ENCODE peak calls at places on chromosomes 12 and 14, in four cellular contexts. N is esophagus squamous epithelium, U is stomach, M is fibroblast of lung. I is an unnamed sample.

GRCh38 chr14:105152794-105153241 is 15.8 kb downstream of the JAG2 start:
- DNase-seq in U (no peak), M (no peak), N (no peak), I (no peak)

GRCh38 chr12:94152292-94153083 is 4.1 kb downstream of the PLXNC1 start:
- DNase-seq in M (no peak), N (no peak), U (no peak), I (no peak)

GRCh38 chr14:38623661-38624060 is 367.8 kb upstream of the CLEC14A start:
- DNase-seq in N (no peak), M (peak; percentile 15), U (no peak), I (no peak)

GRCh38 chr12:98948566-98948965 is 303.5 kb downstream of the APAF1 start:
- DNase-seq in N (no peak), M (no peak), U (no peak), I (no peak)

GRCh38 chr12:58313091-58313855 is 371.9 kb downstream of the ATP23 start:
- DNase-seq in U (no peak), N (no peak), M (peak; percentile 94), I (no peak)

GRCh38 chr12:116774020-116774419 is 35.9 kb downstream of the RNFT2 start:
- DNase-seq in N (no peak), U (no peak), M (no peak), I (no peak)

GRCh38 chr14:83294941-83295340 is 1761.3 kb upstream of the SEL1L start:
- DNase-seq in N (no peak), M (peak; percentile 32), U (no peak), I (no peak)

GRCh38 chr14:54674342-54674741 is 107.4 kb downstream of the SAMD4A start:
- DNase-seq in N (no peak), U (no peak), M (no peak), I (no peak)

GRCh38 chr12:131122631-131123030 is 168.9 kb downstream of the ADGRD1 start:
- DNase-seq in U (no peak), M (no peak), N (no peak), I (no peak)

DNA sequence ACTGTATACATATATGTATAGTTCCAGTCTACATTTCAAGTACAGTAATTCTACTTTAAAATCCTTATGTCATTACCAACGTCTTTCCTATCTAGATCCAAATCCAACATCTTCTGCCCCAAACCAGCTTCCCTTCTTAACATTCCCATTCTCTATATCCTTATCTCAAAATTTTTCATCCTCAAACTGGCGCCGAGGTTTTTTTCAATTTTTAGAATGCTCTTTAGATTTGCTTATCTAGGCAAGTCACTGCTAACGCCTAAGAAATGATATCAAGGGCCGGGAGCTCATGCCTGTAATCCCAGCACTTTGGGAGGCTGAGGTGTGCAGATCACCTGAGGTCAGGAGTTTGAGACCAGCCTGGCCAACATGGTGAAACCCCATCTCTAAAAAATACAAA is 48.3 kb downstream of the RIMKLB start:
- DNase-seq in M (no peak), N (no peak), U (no peak), I (no peak)
- H3K4me3 ChIP-seq in M (no peak overlapping the region), N (no peak overlapping the region), U (no peak overlapping the region), I (no peak overlapping the region)

GRCh38 chr12:90831712-90832111 is 123.3 kb downstream of the CCER1 start:
- DNase-seq in U (no peak), N (no peak), M (no peak), I (no peak)
- H3K36me3 ChIP-seq in U (no peaks in the 10 kb centered on the region), N (no peaks in the 10 kb centered on the region), M (no peaks in the 10 kb centered on the region), I (no peaks in the 10 kb centered on the region)

DNA sequence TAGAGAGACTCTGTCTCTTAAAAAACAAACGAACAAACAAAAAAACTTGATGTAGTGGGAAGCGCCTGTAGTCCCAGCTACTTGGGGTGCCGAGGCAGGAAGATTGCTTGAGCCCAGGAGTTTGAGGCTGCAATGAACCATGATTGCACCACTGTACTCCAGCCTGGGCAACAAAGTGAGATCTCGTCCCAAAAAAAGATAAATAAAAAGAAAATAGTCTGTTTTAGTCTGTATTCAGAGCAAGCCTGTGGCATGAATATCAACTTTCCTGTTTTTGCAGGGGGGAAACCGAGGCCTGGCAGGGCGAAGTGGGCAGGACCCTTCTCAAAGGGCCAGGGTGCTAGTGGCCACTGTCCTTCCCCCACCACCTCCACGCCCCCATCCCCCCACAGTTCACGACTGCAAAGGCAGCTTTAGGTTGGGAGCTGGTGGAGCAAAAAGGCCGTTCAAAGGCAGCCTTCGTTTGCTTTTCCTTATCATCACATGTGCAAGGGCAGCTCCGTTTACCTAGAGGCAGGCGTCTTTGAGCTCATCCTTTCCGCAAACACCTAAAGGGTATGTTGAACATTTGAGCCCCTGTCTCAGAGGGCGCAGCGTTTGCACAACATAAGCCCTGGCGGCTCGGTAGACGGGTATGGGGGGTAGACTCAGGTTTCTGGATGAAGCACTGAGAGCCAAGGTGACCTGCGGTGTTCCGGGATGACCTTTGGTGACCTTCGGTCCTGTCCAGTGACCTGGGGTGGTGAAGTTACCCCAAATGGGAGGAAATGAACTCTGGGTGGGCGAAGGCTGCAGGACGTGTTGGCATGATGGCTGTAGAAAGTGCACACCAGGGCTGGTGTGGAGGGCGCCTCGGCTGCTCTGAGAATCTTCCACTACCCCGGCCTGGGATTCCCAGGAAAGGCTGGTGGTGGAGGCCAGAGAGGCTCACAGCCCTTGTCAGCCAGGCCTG is 8.7 kb upstream of the MEG3 start:
- DNase-seq in N (no peak), M (no peak), U (no peak), I (no peak)
- H3K27ac ChIP-seq in N (no peak overlapping the region), M (no peak overlapping the region), U (no peak overlapping the region), I (no peak overlapping the region)

GRCh38 chr14:67819563-67820411 is at the start of gene RAD51B:
- DNase-seq in M (peak; percentile 76), U (peak; percentile 90), N (peak; percentile 44), I (peak; percentile 86)

GRCh38 chr14:67821121-67821520 is 1.5 kb downstream of the RAD51B start:
- DNase-seq in M (no peak), N (no peak), U (no peak), I (no peak)

GRCh38 chr14:67816326-67817009 is at the start of gene ZFYVE26:
- DNase-seq in M (peak; percentile 94), N (peak; percentile 68), U (peak; percentile 92), I (peak; percentile 93)

GRCh38 chr14:67817750-67818438 is 1.5 kb upstream of the ZFYVE26 start:
- DNase-seq in N (no peak), U (no peak), M (no peak), I (no peak)

DNA sequence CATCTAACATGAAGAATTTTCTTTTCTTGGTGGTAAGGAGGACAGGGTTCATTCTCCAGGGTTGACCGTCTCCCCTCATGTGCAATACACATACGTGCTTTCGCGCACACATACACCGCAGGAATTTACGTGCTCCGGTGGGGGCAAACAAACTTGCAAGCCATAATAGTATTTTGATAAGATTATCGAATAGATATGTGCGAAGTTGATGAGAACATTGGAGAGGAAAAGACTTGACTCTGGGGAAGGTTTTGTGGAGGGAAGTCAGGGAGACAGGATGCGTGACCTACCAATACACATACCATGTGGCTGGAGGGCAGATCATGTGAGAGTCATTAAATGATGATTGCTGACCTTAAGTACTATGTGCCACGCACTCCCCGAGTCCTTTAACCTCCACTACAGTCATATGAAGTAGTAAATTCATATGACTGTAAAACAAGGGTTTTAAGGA is 876 bp downstream of the RAD51B start:
- DNase-seq in N (no peak), U (no peak), M (peak; percentile 16), I (no peak)
- H3K4me3 ChIP-seq in N (peak overlapping the region; percentile 81), U (peak overlapping the region; percentile 89), M (peak overlapping the region; percentile 99), I (peak overlapping the region; percentile 91)

DNA sequence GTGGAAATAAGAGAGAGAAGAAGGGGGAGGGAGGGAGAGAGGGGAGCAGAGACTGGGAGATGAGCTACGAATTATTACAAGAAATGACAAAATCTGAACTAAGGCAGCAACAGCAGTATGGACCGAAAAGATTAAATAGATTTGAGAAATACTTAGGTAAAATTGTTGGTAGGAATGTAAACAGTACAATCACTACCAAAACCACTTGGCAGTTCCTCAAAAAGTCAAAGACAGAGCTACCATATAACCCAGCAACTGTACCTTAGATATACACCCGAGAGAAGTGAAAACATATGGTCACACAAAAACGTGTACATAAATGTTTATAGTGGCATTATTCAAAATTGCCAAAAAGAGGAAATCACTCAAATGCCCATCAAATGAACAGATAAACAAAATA is 14.1 kb downstream of the KRAS start:
- DNase-seq in M (peak; percentile 19), N (no peak), U (no peak), I (no peak)
- H3K36me3 ChIP-seq in M (peaks cover 3% of the 10 kb centered on the region), N (no peaks in the 10 kb centered on the region), U (peaks cover 48% of the 10 kb centered on the region), I (peaks cover 25% of the 10 kb centered on the region)

DNA sequence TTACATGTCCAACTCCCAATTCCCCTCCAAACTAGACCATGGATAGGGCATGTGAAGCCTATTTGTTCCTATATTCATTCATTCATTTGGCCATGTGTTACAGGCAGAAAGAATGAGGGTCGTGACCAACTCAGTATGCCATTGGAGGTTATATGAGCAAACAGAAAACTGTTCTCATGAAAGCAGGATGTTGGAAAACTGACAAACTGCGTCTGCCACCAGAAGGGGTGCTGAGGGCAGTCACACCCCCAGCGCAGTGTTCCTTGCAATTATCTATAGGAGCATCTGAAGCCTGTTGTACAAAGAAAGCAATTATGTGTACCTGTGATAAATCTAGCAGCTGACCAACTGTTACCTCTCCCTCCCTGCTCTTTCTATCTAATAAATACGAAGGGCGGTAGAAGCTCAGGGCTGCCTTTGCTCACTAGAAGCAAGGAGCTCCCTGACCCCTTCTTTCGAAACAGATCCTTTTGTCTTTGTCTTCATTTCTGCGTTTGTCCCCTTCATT is 21.1 kb downstream of the ENTPD5 start:
- DNase-seq in M (no peak), N (no peak), U (no peak), I (no peak)
- H3K27ac ChIP-seq in M (no peak overlapping the region), N (peak overlapping the region; percentile 29), U (no peak overlapping the region), I (no peak overlapping the region)

GRCh38 chr14:76268013-76268376 is 107.9 kb upstream of the ESRRB start:
- DNase-seq in N (no peak), U (no peak), M (no peak), I (no peak)
- H3K4me3 ChIP-seq in N (peak overlapping the region; percentile 59), U (peak overlapping the region; percentile 44), M (peak overlapping the region; percentile 64), I (peak overlapping the region; percentile 1)

DNA sequence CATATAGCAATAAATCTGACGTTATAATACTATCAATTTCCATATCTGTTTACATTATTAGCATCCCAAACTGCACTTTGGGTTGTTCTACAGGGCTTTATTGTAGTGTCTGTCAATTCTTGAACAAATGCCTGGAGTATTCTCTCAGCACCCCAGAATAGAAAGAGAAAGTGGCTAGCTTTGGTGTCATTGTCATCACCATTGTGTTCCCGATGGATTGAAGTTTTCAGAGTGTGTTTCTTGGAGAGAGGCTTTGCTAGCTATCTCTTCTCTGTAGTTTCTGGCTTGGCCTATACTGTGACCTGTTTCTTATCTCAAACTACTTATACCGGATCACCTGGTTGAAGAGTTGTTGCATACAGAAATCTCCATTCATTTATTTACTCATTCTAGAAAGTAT is 6.4 kb downstream of the TMEM106C start:
- DNase-seq in U (no peak), N (no peak), M (no peak), I (no peak)
- H3K36me3 ChIP-seq in U (peaks cover 22% of the 10 kb centered on the region), N (no peaks in the 10 kb centered on the region), M (peaks cover 6% of the 10 kb centered on the region), I (no peaks in the 10 kb centered on the region)

DNA sequence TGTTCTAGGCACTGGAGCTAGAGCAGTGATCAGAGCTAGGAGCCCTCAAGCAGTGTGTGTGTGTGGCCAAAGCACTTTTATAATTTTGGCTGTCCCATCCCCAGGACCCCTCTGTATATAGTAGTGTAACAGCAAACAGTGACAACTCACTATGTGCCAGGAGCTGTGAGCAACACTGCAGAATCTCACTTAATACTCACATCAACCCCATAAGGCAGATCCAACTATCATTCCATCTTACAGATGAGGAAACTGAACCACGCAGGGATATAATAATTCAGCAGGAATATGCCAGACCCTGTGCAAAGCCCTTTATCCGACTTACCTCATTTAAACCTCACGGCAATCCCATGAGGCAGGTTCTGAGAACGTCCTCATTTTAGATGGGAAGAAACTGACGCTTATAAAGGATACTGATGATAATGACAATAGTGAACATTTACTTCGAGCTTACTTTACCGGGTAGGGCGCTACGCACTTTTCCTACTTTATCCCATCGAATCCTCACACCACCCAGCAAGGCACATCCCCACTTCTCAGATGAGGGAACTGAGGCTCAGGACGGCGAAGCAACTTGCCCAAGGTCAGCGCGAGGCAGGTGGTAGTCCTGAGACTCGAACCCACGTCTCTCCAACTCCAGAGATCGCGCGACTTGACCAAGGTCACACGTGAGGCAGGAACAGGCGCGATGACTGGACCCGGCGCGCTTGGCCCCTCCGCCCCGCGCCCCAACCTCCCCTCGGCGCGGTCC is 686 bp downstream of the RAB35 start:
- DNase-seq in M (no peak), N (no peak), U (no peak), I (no peak)
- H3K27ac ChIP-seq in M (peak overlapping the region; percentile 71), N (peak overlapping the region; percentile 97), U (peak overlapping the region; percentile 96), I (peak overlapping the region; percentile 84)

I was measured in naive thymus-derived CD4-positive, alpha-beta T cell.